ENCODE peak calls at places on chromosomes 13 and 19, in six cellular contexts. C, J, I, N, V and H are unnamed samples.

GRCh38 chr13:74338341-74338740 is 204.1 kb upstream of the KLF12 start:
- DNase-seq in C (no peak), V (no peak), J (no peak), N (no peak), I (no peak), H (no peak)

GRCh38 chr13:75395901-75396300 is 86.1 kb downstream of the TBC1D4 start:
- DNase-seq in I (no peak), N (no peak), C (no peak), V (no peak), J (no peak), H (no peak)

GRCh38 chr13:48094404-48094780 is 512 bp downstream of the MED4 start:
- DNase-seq in J (no peak), C (no peak), I (no peak), V (peak), N (no peak), H (no peak)

GRCh38 chr13:20239748-20240147 is 7.6 kb upstream of the GJB6 start:
- DNase-seq in I (no peak), N (no peak), J (no peak), V (no peak), C (no peak), H (no peak)

GRCh38 chr13:21075303-21076264 is 14.2 kb upstream of the LATS2 start:
- DNase-seq in N (peak), I (no peak), V (no peak), C (no peak), J (no peak), H (no peak)

GRCh38 chr13:77702364-77702763 is 4.9 kb downstream of the SLAIN1 start:
- DNase-seq in I (no peak), V (no peak), N (no peak), C (no peak), J (no peak), H (no peak)

GRCh38 chr13:98508280-98509074 is 68.4 kb downstream of the STK24 start:
- DNase-seq in J (no peak), V (no peak), C (peak), N (no peak), I (peak), H (peak)

GRCh38 chr13:71870036-71870435 is 3.0 kb upstream of the DACH1 start:
- DNase-seq in C (no peak), I (no peak), V (no peak), J (no peak), N (no peak), H (no peak)

GRCh38 chr19:39319892-39320168 is 833 bp downstream of the LRFN1 start:
- DNase-seq in N (peak), C (no peak), V (peak), I (no peak), J (no peak), H (no peak)

GRCh38 chr19:11422163-11423068 is 3.3 kb upstream of the RGL3 start:
- DNase-seq in N (peak), J (peak), C (peak), V (peak), I (no peak), H (no peak)

GRCh38 chr13:93080587-93080986 is 146.0 kb upstream of the GPC6 start:
- DNase-seq in V (no peak), I (peak), N (no peak), J (no peak), C (no peak), H (no peak)

GRCh38 chr13:51629711-51630575 is 45.7 kb downstream of the WDFY2 start:
- DNase-seq in J (no peak), N (no peak), I (no peak), C (no peak), V (no peak), H (no peak)

GRCh38 chr13:42361701-42362100 is 89.7 kb downstream of the AKAP11 start:
- DNase-seq in V (no peak), I (no peak), N (no peak), C (no peak), J (no peak), H (no peak)

GRCh38 chr19:41443813-41444455 is 978 bp downstream of the ERICH4 start:
- DNase-seq in J (no peak), I (no peak), C (no peak), N (no peak), V (peak), H (no peak)

GRCh38 chr13:30107126-30107525 is 200.2 kb downstream of the KATNAL1 start:
- DNase-seq in C (no peak), I (no peak), N (no peak), J (no peak), V (no peak), H (no peak)

GRCh38 chr13:100269837-100270236 is 180.9 kb downstream of the PCCA start:
- DNase-seq in N (no peak), J (no peak), I (peak), V (no peak), C (no peak), H (no peak)

GRCh38 chr19:40147693-40148347 is 43.4 kb upstream of the MAP3K10 start:
- DNase-seq in I (peak), V (no peak), C (peak), N (no peak), J (no peak), H (no peak)

GRCh38 chr19:4969292-4969771 is 419 bp downstream of the KDM4B start:
- DNase-seq in C (no peak), J (no peak), N (no peak), I (no peak), V (no peak), H (no peak)

GRCh38 chr13:60572003-60572792 is 175.2 kb downstream of the TDRD3 start:
- DNase-seq in V (no peak), N (no peak), J (no peak), I (peak), C (peak), H (peak)

GRCh38 chr19:7852851-7853759 is 21.1 kb downstream of the PRR36 start:
- DNase-seq in I (peak), V (peak), N (peak), J (no peak), C (peak), H (peak)

GRCh38 chr13:106133025-106133424 is 402.4 kb downstream of the EFNB2 start:
- DNase-seq in I (peak), V (no peak), C (no peak), N (no peak), J (no peak), H (no peak)

GRCh38 chr13:59043016-59043415 is 1120.7 kb downstream of the DIAPH3 start:
- DNase-seq in J (no peak), N (no peak), I (no peak), V (no peak), C (no peak), H (no peak)

GRCh38 chr13:34721631-34722144 is 220.4 kb upstream of the NBEA start:
- DNase-seq in I (no peak), J (no peak), C (no peak), V (no peak), N (no peak), H (no peak)

DNA sequence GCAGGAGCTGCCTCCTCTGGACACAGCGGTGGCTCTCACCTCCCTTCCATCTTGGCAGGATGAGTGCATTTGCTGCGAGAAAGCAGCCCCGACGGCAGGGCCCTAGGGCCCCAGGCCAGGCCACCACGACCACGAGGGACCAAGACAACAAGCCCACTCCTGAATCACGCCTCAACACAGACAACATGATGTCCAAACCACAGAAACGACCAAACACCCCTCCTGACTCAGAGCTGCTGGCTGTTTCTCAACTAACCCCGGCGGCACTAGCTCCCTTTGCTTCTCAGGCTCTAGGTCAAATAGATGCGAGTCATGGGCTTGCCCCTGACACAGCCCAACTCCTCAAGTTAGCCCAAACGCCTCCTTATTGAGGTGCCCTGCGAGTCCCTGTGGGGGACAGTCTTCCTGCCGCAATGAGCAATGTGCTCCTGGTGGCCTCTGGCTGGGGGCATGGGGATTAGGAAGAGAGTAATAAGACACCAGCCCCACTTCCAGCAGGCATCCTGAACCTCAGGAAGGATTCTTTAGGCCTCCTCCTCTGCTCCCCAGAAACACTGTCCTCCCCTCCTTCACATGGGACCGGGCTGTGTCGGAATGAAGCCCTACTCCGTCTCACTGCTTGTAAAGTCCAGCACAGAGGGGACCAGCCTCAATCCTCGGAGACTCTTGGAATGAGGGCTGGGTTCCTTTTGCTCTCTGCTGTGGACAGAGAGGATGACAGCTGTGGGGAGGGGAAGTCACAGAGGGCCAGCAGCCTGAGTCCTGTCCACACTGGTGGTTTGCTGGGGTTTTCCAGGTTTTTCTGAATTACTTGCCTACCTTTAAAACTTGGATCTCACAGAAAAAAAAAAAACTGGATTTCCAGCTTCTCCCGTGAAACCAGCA is 6.9 kb upstream of the ATF5 start:
- DNase-seq in I (peak), N (no peak), V (no peak), C (no peak), J (no peak), H (no peak)
- TF ChIP-seq SMC3 in I (no peak), N (no peak), V (no peak), C (no peak), J (no peak), H (no peak)

DNA sequence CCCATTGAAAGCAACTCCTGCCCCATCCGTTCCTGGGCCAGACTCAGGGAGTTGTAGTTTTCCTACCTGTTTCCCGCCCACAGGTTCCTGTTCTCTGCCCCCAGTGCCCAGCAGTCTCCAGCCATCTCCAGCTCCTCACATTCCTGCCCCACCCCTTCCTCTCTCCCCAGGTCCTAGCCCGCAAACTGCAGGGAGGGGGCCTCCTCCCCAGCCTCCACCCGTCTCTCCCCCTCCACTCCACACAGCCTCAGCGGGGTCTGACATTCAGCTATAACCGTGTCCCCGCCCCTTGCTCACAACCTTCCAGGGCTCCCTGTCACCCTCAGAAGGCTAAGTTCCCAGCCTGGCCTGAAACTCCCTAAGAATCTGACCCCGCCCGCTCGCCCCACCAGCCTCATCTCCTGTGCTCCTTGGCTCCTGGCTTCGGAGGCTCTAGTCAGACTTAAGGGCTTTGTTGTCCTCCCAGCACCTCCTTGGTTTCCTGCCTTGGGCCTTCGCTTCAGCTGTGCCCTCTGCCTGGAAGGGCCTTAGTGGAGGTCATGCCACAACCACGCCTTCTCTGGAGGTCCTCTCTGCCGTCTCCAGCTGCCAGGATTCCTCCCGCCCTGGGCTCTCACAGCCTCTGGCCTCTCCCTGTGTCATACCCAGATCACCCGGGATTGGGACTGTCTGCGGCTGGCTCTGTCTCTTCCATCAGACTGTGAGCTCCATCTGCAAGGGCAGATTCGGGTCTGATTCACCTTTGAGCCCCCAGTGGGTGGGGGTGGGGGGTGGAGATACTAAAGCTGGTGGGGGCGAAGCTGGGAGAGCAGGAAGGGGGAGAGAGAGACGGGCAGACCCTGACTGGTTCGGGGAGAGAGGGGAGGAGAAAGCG is 5.1 kb upstream of the SPACA6 start:
- DNase-seq in N (peak), V (peak), C (peak), I (peak), J (no peak), H (no peak)
- TF ChIP-seq SMC3 in N (no peak), V (no peak), C (no peak), I (no peak), J (no peak), H (no peak)

GRCh38 chr19:1853295-1854031 is 5.2 kb upstream of the REXO1 start:
- DNase-seq in V (peak), J (peak), C (peak), N (peak), I (peak), H (peak)
- TF ChIP-seq SMC3 in V (peak), J (peak), C (no peak), N (no peak), I (peak), H (peak)

GRCh38 chr19:43525836-43526771 is 897 bp downstream of the ETHE1 start:
- DNase-seq in V (no peak), J (no peak), C (no peak), I (peak), N (peak), H (no peak)
- TF ChIP-seq SMC3 in V (no peak), J (no peak), C (no peak), I (no peak), N (no peak), H (no peak)

DNA sequence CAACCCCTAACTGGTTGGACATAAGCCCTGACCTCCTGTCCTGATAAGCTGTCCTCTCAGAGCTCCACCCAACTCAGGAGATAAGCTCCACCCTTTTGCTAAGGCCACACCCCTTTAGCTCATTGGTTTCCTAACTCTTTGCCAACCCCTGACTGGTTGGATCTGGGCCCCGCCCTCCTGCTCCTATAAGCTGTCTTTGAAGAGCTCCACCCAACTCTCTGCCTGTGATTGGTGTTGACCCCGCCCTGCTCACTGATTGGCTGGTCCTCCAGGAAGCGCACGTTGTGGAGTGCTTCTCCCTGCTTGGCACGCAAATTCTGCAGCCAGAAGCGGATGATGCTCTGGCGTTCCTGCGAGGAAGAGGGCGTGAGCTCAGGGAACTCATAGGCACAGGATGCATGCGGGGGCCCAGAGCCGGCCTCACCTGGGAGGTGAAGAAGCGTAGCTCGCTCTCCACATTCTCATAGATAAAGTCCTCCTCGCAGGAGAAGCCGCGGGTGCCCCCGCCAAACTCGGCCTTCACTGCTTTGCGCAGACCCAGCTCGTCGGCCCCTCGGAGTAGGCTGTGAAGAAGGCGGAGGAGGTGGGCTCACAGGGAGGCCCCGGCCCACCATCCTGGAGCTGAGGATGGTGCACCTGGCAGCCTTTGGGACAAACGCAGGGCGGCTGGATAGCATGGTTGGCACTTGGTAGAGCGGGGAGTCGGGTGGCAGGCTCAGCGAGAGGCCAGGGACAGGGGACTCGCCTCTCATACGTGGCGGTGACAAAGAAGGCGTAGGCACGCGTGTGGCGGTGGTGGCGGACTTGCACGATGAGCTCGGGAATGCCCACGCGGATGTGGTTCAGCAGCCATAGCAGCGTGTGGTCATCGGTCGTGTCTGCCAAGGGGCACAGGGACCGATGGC is 1.7 kb downstream of the ANO8 start:
- DNase-seq in J (peak), V (peak), C (peak), N (peak), I (peak), H (peak)
- TF ChIP-seq SMC3 in J (no peak), V (no peak), C (no peak), N (no peak), I (no peak), H (no peak)

DNA sequence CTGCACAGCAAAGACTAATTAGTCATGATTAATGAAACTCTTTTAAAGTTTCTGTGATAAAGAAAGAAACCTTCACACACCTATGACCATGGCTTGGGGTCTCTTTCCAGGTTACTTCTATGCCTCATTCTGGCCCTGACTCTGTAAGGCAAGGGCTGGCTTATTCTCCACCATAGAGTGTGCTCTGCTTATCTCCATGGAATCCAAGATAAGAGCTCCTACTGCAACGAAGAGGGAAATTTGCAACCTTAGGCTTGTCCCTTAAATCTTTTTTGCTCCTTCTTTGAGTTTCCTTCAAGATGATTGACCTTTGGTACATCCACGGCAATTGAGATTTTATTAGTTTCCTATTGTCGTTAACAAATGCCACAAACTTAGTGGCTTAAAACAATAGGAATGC is 239.9 kb downstream of the SPRY2 start:
- DNase-seq in C (no peak), I (no peak), N (no peak), V (no peak), J (no peak), H (no peak)
- TF ChIP-seq SMC3 in C (no peak), I (no peak), N (no peak), V (no peak), J (no peak), H (no peak)